ENCODE peak calls at places on chromosomes 2 and 18, in seven cellular contexts. Z, E, U, G, Y, Q and W are unnamed samples.

GRCh38 chr2:39696072-39696471 is 30.4 kb downstream of the TMEM178A start:
- DNase-seq in Z (peak; percentile 64), E (peak; percentile 77), U (no peak), G (no peak), Y (peak; percentile 33), Q (peak; percentile 95), W (peak; percentile 63)

GRCh38 chr2:187552959-187553681 is 1.1 kb downstream of the TFPI start:
- DNase-seq in Z (peak; percentile 76), E (no peak), U (no peak), G (no peak), Y (no peak), Q (peak; percentile 77), W (peak; percentile 91)

GRCh38 chr2:224892574-224893204 is 149.6 kb downstream of the DOCK10 start:
- DNase-seq in Z (no peak), E (no peak), U (no peak), G (no peak), Y (no peak), Q (no peak), W (no peak)

GRCh38 chr2:203904022-203904421 is 32.5 kb upstream of the ICOS start:
- DNase-seq in Z (no peak), E (no peak), U (no peak), G (no peak), Y (no peak), Q (no peak), W (peak; percentile 65)

GRCh38 chr2:101346909-101347308 is 38.4 kb upstream of the RNF149 start:
- DNase-seq in Z (no peak), E (no peak), U (no peak), G (no peak), Y (no peak), Q (no peak), W (no peak)

GRCh38 chr2:239469101-239469960 is 68.5 kb upstream of the HDAC4 start:
- DNase-seq in Z (no peak), E (no peak), U (no peak), G (no peak), Y (no peak), Q (no peak), W (no peak)

GRCh38 chr2:121062493-121062892 is 222.5 kb downstream of the TFCP2L1 start:
- DNase-seq in Z (no peak), E (no peak), U (no peak), G (no peak), Y (no peak), Q (no peak), W (no peak)

GRCh38 chr2:241573741-241574140 is 15.2 kb downstream of the BOK start:
- DNase-seq in Z (no peak), E (no peak), U (no peak), G (no peak), Y (no peak), Q (no peak), W (no peak)

GRCh38 chr2:85481818-85482777 is 56.9 kb upstream of the MAT2A start:
- DNase-seq in Z (no peak), E (no peak), U (no peak), G (no peak), Y (no peak), Q (no peak), W (no peak)

GRCh38 chr2:142234701-142235100 is 103.9 kb upstream of the LRP1B start:
- DNase-seq in Z (no peak), E (no peak), U (no peak), G (no peak), Y (no peak), Q (no peak), W (no peak)

GRCh38 chr2:168495524-168495923 is 39.5 kb downstream of the CERS6 start:
- DNase-seq in Z (no peak), E (no peak), U (no peak), G (no peak), Y (no peak), Q (no peak), W (no peak)

GRCh38 chr2:39568116-39568515 is 97.6 kb upstream of the TMEM178A start:
- DNase-seq in Z (peak; percentile 48), E (no peak), U (no peak), G (no peak), Y (no peak), Q (no peak), W (no peak)

GRCh38 chr18:9055185-9055584 is 47.3 kb upstream of the NDUFV2 start:
- DNase-seq in Z (peak; percentile 90), E (no peak), U (no peak), G (no peak), Y (peak; percentile 59), Q (peak; percentile 90), W (peak; percentile 95)

GRCh38 chr2:67548317-67549095 is 151.4 kb downstream of the ETAA1 start:
- DNase-seq in Z (peak; percentile 37), E (no peak), U (no peak), G (no peak), Y (no peak), Q (no peak), W (no peak)

GRCh38 chr2:195622966-195623365 is 34.1 kb upstream of the SLC39A10 start:
- DNase-seq in Z (peak; percentile 96), E (no peak), U (no peak), G (no peak), Y (no peak), Q (peak; percentile 29), W (no peak)

GRCh38 chr18:45850021-45850420 is 24.5 kb downstream of the SIGLEC15 start:
- DNase-seq in Z (peak; percentile 26), E (no peak), U (no peak), G (no peak), Y (no peak), Q (no peak), W (peak; percentile 19)

GRCh38 chr18:69774831-69775230 is 172.8 kb downstream of the CD226 start:
- DNase-seq in Z (no peak), E (no peak), U (no peak), G (no peak), Y (no peak), Q (no peak), W (peak; percentile 30)

GRCh38 chr2:101053117-101053516 is 51.0 kb downstream of the RPL31 start:
- DNase-seq in Z (no peak), E (no peak), U (no peak), G (no peak), Y (no peak), Q (no peak), W (no peak)

GRCh38 chr2:119494163-119494790 is 30.0 kb downstream of the SCTR start:
- DNase-seq in Z (no peak), E (no peak), U (no peak), G (no peak), Y (no peak), Q (no peak), W (no peak)

GRCh38 chr18:62505669-62506494 is 16.9 kb upstream of the ZCCHC2 start:
- DNase-seq in Z (no peak), E (peak; percentile 11), U (no peak), G (peak; percentile 10), Y (no peak), Q (no peak), W (no peak)

GRCh38 chr2:74079522-74080341 is 68.0 kb downstream of the BOLA3 start:
- DNase-seq in Z (no peak), E (no peak), U (no peak), G (no peak), Y (no peak), Q (no peak), W (no peak)

GRCh38 chr2:232482301-232483238 is 5.1 kb downstream of the ECEL1 start:
- DNase-seq in Z (no peak), E (no peak), U (no peak), G (no peak), Y (no peak), Q (no peak), W (no peak)

GRCh38 chr2:47260971-47261370 is 105.9 kb upstream of the STPG4 start:
- DNase-seq in Z (no peak), E (no peak), U (no peak), G (no peak), Y (no peak), Q (no peak), W (no peak)

GRCh38 chr2:422676-423435 is 135.0 kb upstream of the ALKAL2 start:
- DNase-seq in Z (no peak), E (no peak), U (no peak), G (no peak), Y (no peak), Q (no peak), W (no peak)